ENCODE peak calls at places on chromosomes 4 and X, in nine cellular contexts. One of them, this sample, is unnamed.

GRCh38 chr4:8347660-8348059 is 78.1 kb downstream of the HTRA3 start:
- DNase-seq in heart right ventricle: no peak
- DNase-seq in HEK293T: no peak
- DNase-seq in NCI-H748 treated with DMSO at 0.1 percent for 48 hours: no peak
- DNase-seq in mesothelial cell of epicardium: no peak
- DNase-seq in A172: no peak
- DNase-seq in cardiac muscle cell: no peak
- DNase-seq in ELR: no peak
- DNase-seq in bronchial epithelial cell: no peak
- DNase-seq in this sample: peak; percentile 5

GRCh38 chr4:169254546-169254983 is 16.2 kb downstream of the SH3RF1 start:
- DNase-seq in heart right ventricle: peak; percentile 41
- DNase-seq in HEK293T: no peak
- DNase-seq in NCI-H748 treated with DMSO at 0.1 percent for 48 hours: no peak
- DNase-seq in mesothelial cell of epicardium: no peak
- DNase-seq in A172: peak; percentile 71
- DNase-seq in cardiac muscle cell: peak; percentile 89
- DNase-seq in ELR: peak; percentile 91
- DNase-seq in bronchial epithelial cell: peak; percentile 59
- DNase-seq in this sample: no peak

GRCh38 chrX:131816551-131817136 is 206.5 kb upstream of the STK26 start:
- DNase-seq in heart right ventricle: peak; percentile 81
- DNase-seq in HEK293T: peak; percentile 44
- DNase-seq in NCI-H748 treated with DMSO at 0.1 percent for 48 hours: no peak
- DNase-seq in mesothelial cell of epicardium: no peak
- DNase-seq in A172: no peak
- DNase-seq in cardiac muscle cell: no peak
- DNase-seq in ELR: peak; percentile 40
- DNase-seq in bronchial epithelial cell: no peak
- DNase-seq in this sample: peak; percentile 70

GRCh38 chr4:8646296-8647093 is 53.9 kb downstream of the CPZ start:
- DNase-seq in heart right ventricle: peak; percentile 2
- DNase-seq in HEK293T: peak; percentile 60
- DNase-seq in NCI-H748 treated with DMSO at 0.1 percent for 48 hours: peak; percentile 0
- DNase-seq in mesothelial cell of epicardium: peak; percentile 8
- DNase-seq in A172: no peak
- DNase-seq in cardiac muscle cell: no peak
- DNase-seq in ELR: no peak
- DNase-seq in bronchial epithelial cell: no peak
- DNase-seq in this sample: no peak

GRCh38 chrX:78712381-78712780 is 35.1 kb upstream of the LPAR4 start:
- DNase-seq in heart right ventricle: no peak
- DNase-seq in HEK293T: no peak
- DNase-seq in NCI-H748 treated with DMSO at 0.1 percent for 48 hours: no peak
- DNase-seq in mesothelial cell of epicardium: no peak
- DNase-seq in A172: no peak
- DNase-seq in cardiac muscle cell: no peak
- DNase-seq in ELR: no peak
- DNase-seq in bronchial epithelial cell: no peak
- DNase-seq in this sample: no peak

GRCh38 chrX:101370888-101371504 is 15.0 kb downstream of the BTK start:
- DNase-seq in heart right ventricle: no peak
- DNase-seq in HEK293T: no peak
- DNase-seq in NCI-H748 treated with DMSO at 0.1 percent for 48 hours: no peak
- DNase-seq in mesothelial cell of epicardium: no peak
- DNase-seq in A172: no peak
- DNase-seq in cardiac muscle cell: no peak
- DNase-seq in ELR: no peak
- DNase-seq in bronchial epithelial cell: no peak
- DNase-seq in this sample: no peak

GRCh38 chrX:125782184-125782583 is 383.9 kb downstream of the DCAF12L2 start:
- DNase-seq in heart right ventricle: no peak
- DNase-seq in HEK293T: no peak
- DNase-seq in NCI-H748 treated with DMSO at 0.1 percent for 48 hours: no peak
- DNase-seq in mesothelial cell of epicardium: no peak
- DNase-seq in A172: no peak
- DNase-seq in cardiac muscle cell: no peak
- DNase-seq in ELR: no peak
- DNase-seq in bronchial epithelial cell: no peak
- DNase-seq in this sample: no peak

GRCh38 chr4:152578670-152579069 is 42.8 kb upstream of the FBXW7 start:
- DNase-seq in heart right ventricle: no peak
- DNase-seq in HEK293T: no peak
- DNase-seq in NCI-H748 treated with DMSO at 0.1 percent for 48 hours: no peak
- DNase-seq in mesothelial cell of epicardium: no peak
- DNase-seq in A172: no peak
- DNase-seq in cardiac muscle cell: no peak
- DNase-seq in ELR: no peak
- DNase-seq in bronchial epithelial cell: no peak
- DNase-seq in this sample: no peak

GRCh38 chr4:37422638-37423037 is 178.1 kb downstream of the NWD2 start:
- DNase-seq in heart right ventricle: no peak
- DNase-seq in HEK293T: no peak
- DNase-seq in NCI-H748 treated with DMSO at 0.1 percent for 48 hours: no peak
- DNase-seq in mesothelial cell of epicardium: no peak
- DNase-seq in A172: no peak
- DNase-seq in cardiac muscle cell: no peak
- DNase-seq in ELR: no peak
- DNase-seq in bronchial epithelial cell: no peak
- DNase-seq in this sample: no peak

GRCh38 chr4:3857316-3857926 is 91.2 kb downstream of the ADRA2C start:
- DNase-seq in heart right ventricle: no peak
- DNase-seq in HEK293T: no peak
- DNase-seq in NCI-H748 treated with DMSO at 0.1 percent for 48 hours: no peak
- DNase-seq in mesothelial cell of epicardium: no peak
- DNase-seq in A172: no peak
- DNase-seq in cardiac muscle cell: no peak
- DNase-seq in ELR: no peak
- DNase-seq in bronchial epithelial cell: no peak
- DNase-seq in this sample: no peak

GRCh38 chr4:168891086-168891485 is 119.0 kb downstream of the CBR4 start:
- DNase-seq in heart right ventricle: no peak
- DNase-seq in HEK293T: no peak
- DNase-seq in NCI-H748 treated with DMSO at 0.1 percent for 48 hours: no peak
- DNase-seq in mesothelial cell of epicardium: no peak
- DNase-seq in A172: no peak
- DNase-seq in cardiac muscle cell: no peak
- DNase-seq in ELR: no peak
- DNase-seq in bronchial epithelial cell: no peak
- DNase-seq in this sample: no peak

GRCh38 chrX:110055616-110056015 is 52.7 kb downstream of the TMEM164 start:
- DNase-seq in heart right ventricle: no peak
- DNase-seq in HEK293T: no peak
- DNase-seq in NCI-H748 treated with DMSO at 0.1 percent for 48 hours: no peak
- DNase-seq in mesothelial cell of epicardium: no peak
- DNase-seq in A172: no peak
- DNase-seq in cardiac muscle cell: no peak
- DNase-seq in ELR: peak; percentile 39
- DNase-seq in bronchial epithelial cell: no peak
- DNase-seq in this sample: no peak

GRCh38 chr4:74206088-74206826 is 48.3 kb downstream of the MTHFD2L start:
- DNase-seq in heart right ventricle: no peak
- DNase-seq in HEK293T: no peak
- DNase-seq in NCI-H748 treated with DMSO at 0.1 percent for 48 hours: no peak
- DNase-seq in mesothelial cell of epicardium: no peak
- DNase-seq in A172: no peak
- DNase-seq in cardiac muscle cell: peak; percentile 71
- DNase-seq in ELR: peak; percentile 28
- DNase-seq in bronchial epithelial cell: no peak
- DNase-seq in this sample: no peak

GRCh38 chrX:44344687-44345086 is 1.2 kb upstream of the EFHC2 start:
- DNase-seq in heart right ventricle: no peak
- DNase-seq in HEK293T: no peak
- DNase-seq in NCI-H748 treated with DMSO at 0.1 percent for 48 hours: no peak
- DNase-seq in mesothelial cell of epicardium: no peak
- DNase-seq in A172: no peak
- DNase-seq in cardiac muscle cell: peak; percentile 9
- DNase-seq in ELR: no peak
- DNase-seq in bronchial epithelial cell: no peak
- DNase-seq in this sample: no peak